ENCODE peak calls at places on chromosomes 3 and 15, in nine cellular contexts. A is AG20443, F is heart left ventricle, D is AG09309, L is HAP-1, H is GM10248, P is cortex of kidney, J is GM23248, R is anterior cingulate cortex. U is an unnamed sample.

GRCh38 chr3:141020139-141020940 is 30.8 kb upstream of the SPSB4 start:
- DNase-seq in A (no peak), F (no peak), L (no peak), H (no peak), D (no peak), P (no peak), R (no peak), J (no peak), U (no peak)

GRCh38 chr3:106643684-106644161 is 733.5 kb upstream of the CCDC54 start:
- DNase-seq in J (no peak), P (no peak), L (no peak), A (no peak), D (no peak), R (no peak), H (no peak), F (no peak), U (no peak)

GRCh38 chr15:58702233-58702632 is 47.3 kb downstream of the ADAM10 start:
- DNase-seq in R (no peak), H (no peak), L (no peak), J (no peak), A (no peak), D (no peak), P (no peak), F (no peak), U (no peak)

GRCh38 chr15:71096676-71097075 is 18.6 kb upstream of the THSD4 start:
- DNase-seq in R (no peak), D (no peak), P (no peak), J (peak), H (no peak), A (no peak), L (no peak), F (no peak), U (no peak)

GRCh38 chr3:174614046-174614445 is 245.1 kb upstream of the NAALADL2 start:
- DNase-seq in A (no peak), R (no peak), J (no peak), L (no peak), D (no peak), P (no peak), F (no peak), H (no peak), U (no peak)

GRCh38 chr3:55750525-55750924 is 263.4 kb upstream of the WNT5A start:
- DNase-seq in D (peak), L (no peak), F (no peak), J (peak), R (no peak), H (no peak), P (no peak), A (peak), U (no peak)

GRCh38 chr3:150105886-150106612 is 135.4 kb upstream of the PFN2 start:
- DNase-seq in D (no peak), P (no peak), L (no peak), A (peak), R (no peak), H (no peak), J (peak), F (no peak), U (no peak)

GRCh38 chr15:90870354-90871096 is 2.1 kb downstream of the FURIN start:
- DNase-seq in H (no peak), A (no peak), J (peak), R (no peak), F (no peak), D (no peak), P (no peak), L (no peak), U (no peak)

GRCh38 chr3:154244644-154245043 is 79.6 kb downstream of the DHX36 start:
- DNase-seq in D (no peak), F (no peak), L (no peak), J (peak), A (peak), R (no peak), P (no peak), H (no peak), U (no peak)

GRCh38 chr3:114294940-114295480 is 1.2 kb downstream of the TIGIT start:
- DNase-seq in H (no peak), L (no peak), P (no peak), F (no peak), J (no peak), A (no peak), D (no peak), R (no peak), U (no peak)

GRCh38 chr15:52428297-52428696 is 100.4 kb downstream of the MYO5A start:
- DNase-seq in L (no peak), A (no peak), J (no peak), R (no peak), P (no peak), F (no peak), H (no peak), D (no peak), U (no peak)

GRCh38 chr15:80694624-80695098 is 449 bp upstream of the ABHD17C start:
- DNase-seq in F (peak), J (peak), A (peak), L (peak), R (no peak), D (no peak), H (no peak), P (no peak), U (no peak)

GRCh38 chr3:11146771-11147363 is 7.4 kb upstream of the HRH1 start:
- DNase-seq in H (no peak), A (no peak), F (no peak), D (no peak), J (no peak), L (no peak), P (no peak), R (no peak), U (no peak)

GRCh38 chr15:66755298-66756068 is 53.4 kb downstream of the SMAD6 start:
- DNase-seq in R (no peak), P (no peak), H (no peak), F (peak), D (no peak), A (no peak), J (no peak), L (no peak), U (no peak)

GRCh38 chr3:189947948-189948723 is 172.6 kb downstream of the P3H2 start:
- DNase-seq in H (peak), P (no peak), F (no peak), A (peak), J (peak), R (no peak), L (no peak), D (no peak), U (no peak)

U was measured in cerebellar nuclear complex.